ENCODE peak calls at places on chromosome 17, in eight cellular contexts. O, F, W, P, X, M, L and R are unnamed samples.

GRCh38 chr17:17364338-17364667 is 61.1 kb downstream of the NT5M start:
- DNase-seq in O (no peak), F (peak; percentile 37), W (no peak), P (no peak), X (no peak), M (no peak), L (no peak), R (no peak)

GRCh38 chr17:142102-142661 is 4.8 kb downstream of the SCGB1C2 start:
- DNase-seq in O (no peak), F (peak; percentile 51), W (peak; percentile 25), P (peak; percentile 8), X (peak; percentile 14), M (peak; percentile 80), L (peak; percentile 86), R (peak; percentile 11)

GRCh38 chr17:8109669-8110455 is 8.5 kb downstream of the ALOXE3 start:
- DNase-seq in O (no peak), F (no peak), W (peak; percentile 66), P (peak; percentile 48), X (peak; percentile 85), M (peak; percentile 66), L (peak; percentile 75), R (no peak)

GRCh38 chr17:34711646-34712045 is 132.3 kb downstream of the TMEM132E start:
- DNase-seq in O (no peak), F (no peak), W (no peak), P (no peak), X (no peak), M (no peak), L (no peak), R (no peak)

GRCh38 chr17:8016632-8017424 is 14.4 kb downstream of the GUCY2D start:
- DNase-seq in O (peak; percentile 35), F (no peak), W (peak; percentile 72), P (peak; percentile 76), X (peak; percentile 29), M (peak; percentile 66), L (peak; percentile 55), R (peak; percentile 12)

GRCh38 chr17:39191750-39192510 is 5.5 kb downstream of the CACNB1 start:
- DNase-seq in O (no peak), F (no peak), W (no peak), P (no peak), X (no peak), M (no peak), L (peak; percentile 46), R (no peak)

GRCh38 chr17:50279181-50279526 is 4.9 kb downstream of the TMEM92 start:
- DNase-seq in O (peak; percentile 76), F (peak; percentile 77), W (peak; percentile 20), P (no peak), X (no peak), M (no peak), L (no peak), R (no peak)

GRCh38 chr17:43338886-43339516 is 59.8 kb upstream of the ARL4D start:
- DNase-seq in O (peak; percentile 41), F (no peak), W (peak; percentile 88), P (peak; percentile 54), X (peak; percentile 73), M (peak; percentile 83), L (peak; percentile 89), R (peak; percentile 56)

GRCh38 chr17:77146882-77147281 is 6.1 kb downstream of the SEC14L1 start:
- DNase-seq in O (no peak), F (no peak), W (peak; percentile 58), P (no peak), X (peak; percentile 64), M (no peak), L (peak; percentile 69), R (no peak)
- TF ChIP-seq CTCF in O (no peak), F (no peak), W (peak; percentile 18), P (no peak), X (peak; percentile 40), M (no peak), L (no peak), R (peak; percentile 16)

GRCh38 chr17:62819511-62820221 is 11.6 kb upstream of the MARCHF10 start:
- DNase-seq in O (peak; percentile 95), F (peak; percentile 93), W (peak; percentile 51), P (peak; percentile 97), X (no peak), M (peak; percentile 96), L (peak; percentile 79), R (peak; percentile 99)
- H3K4me3 ChIP-seq in O (no peak overlapping the region), F (no peak overlapping the region), W (no peak overlapping the region), P (no peak overlapping the region), X (no peak overlapping the region), M (no peak overlapping the region), L (no peak overlapping the region), R (peak overlapping the region; percentile 15)

GRCh38 chr17:44847581-44847980 is at the start of gene HIGD1B:
- DNase-seq in O (no peak), F (no peak), W (no peak), P (no peak), X (no peak), M (no peak), L (no peak), R (no peak)
- H3K27ac ChIP-seq in O (no peak within 1 kb of the TSS), F (no peak within 1 kb of the TSS), W (no peak within 1 kb of the TSS), P (no peak within 1 kb of the TSS), X (no peak within 1 kb of the TSS), M (no peak within 1 kb of the TSS), L (no peak within 1 kb of the TSS), R (no peak within 1 kb of the TSS)

GRCh38 chr17:41325126-41325525 is 9.6 kb upstream of the KRTAP17-1 start:
- DNase-seq in O (no peak), F (no peak), W (no peak), P (no peak), X (no peak), M (no peak), L (no peak), R (no peak)

GRCh38 chr17:41326173-41327145 is 10.9 kb upstream of the KRTAP17-1 start:
- DNase-seq in O (no peak), F (no peak), W (no peak), P (no peak), X (no peak), M (no peak), L (no peak), R (no peak)

GRCh38 chr17:41322903-41323895 is 7.7 kb upstream of the KRTAP17-1 start:
- DNase-seq in O (no peak), F (no peak), W (no peak), P (no peak), X (no peak), M (no peak), L (no peak), R (no peak)

GRCh38 chr17:41325611-41326010 is 10.1 kb upstream of the KRTAP17-1 start:
- DNase-seq in O (no peak), F (no peak), W (no peak), P (no peak), X (no peak), M (no peak), L (no peak), R (no peak)

GRCh38 chr17:41324180-41325075 is 8.9 kb upstream of the KRTAP17-1 start:
- DNase-seq in O (peak; percentile 39), F (no peak), W (peak; percentile 9), P (no peak), X (no peak), M (peak; percentile 48), L (peak; percentile 30), R (no peak)
- TF ChIP-seq CTCF in O (peak; percentile 58), F (peak; percentile 45), W (no peak), P (no peak), X (peak; percentile 33), M (peak; percentile 53), L (no peak), R (peak; percentile 58)

DNA sequence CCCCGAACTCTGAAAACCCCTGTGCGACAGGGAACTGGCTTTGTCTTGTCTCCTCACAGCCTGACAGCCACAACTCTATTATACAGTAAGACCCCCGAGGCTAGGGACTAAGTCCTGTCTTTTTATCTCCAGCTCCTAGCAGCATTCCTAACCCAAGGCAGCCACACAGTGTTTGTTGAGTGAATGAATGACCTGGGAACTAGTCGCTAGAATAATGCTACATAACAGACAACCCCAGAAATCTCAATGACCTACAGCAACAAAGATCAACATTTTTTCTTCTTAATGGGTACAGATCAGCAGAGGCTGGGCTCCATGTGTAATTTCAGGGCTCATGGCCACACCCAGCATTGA is 71.4 kb upstream of the TNRC6C start:
- DNase-seq in O (no peak), F (no peak), W (no peak), P (no peak), X (no peak), M (no peak), L (no peak), R (no peak)
- H3K4me3 ChIP-seq in O (no peak overlapping the region), F (no peak overlapping the region), W (no peak overlapping the region), P (peak overlapping the region; percentile 37), X (peak overlapping the region; percentile 64), M (peak overlapping the region; percentile 49), L (no peak overlapping the region), R (no peak overlapping the region)

GRCh38 chr17:67672592-67672991 is 45.1 kb upstream of the NOL11 start:
- DNase-seq in O (peak; percentile 85), F (no peak), W (no peak), P (no peak), X (no peak), M (no peak), L (no peak), R (no peak)

GRCh38 chr17:67671492-67671891 is 46.2 kb upstream of the NOL11 start:
- DNase-seq in O (no peak), F (no peak), W (no peak), P (no peak), X (no peak), M (no peak), L (no peak), R (no peak)

GRCh38 chr17:67675481-67675880 is 42.3 kb upstream of the NOL11 start:
- DNase-seq in O (no peak), F (no peak), W (no peak), P (no peak), X (no peak), M (no peak), L (no peak), R (no peak)

GRCh38 chr17:67673006-67673405 is 44.7 kb upstream of the NOL11 start:
- DNase-seq in O (no peak), F (no peak), W (no peak), P (no peak), X (no peak), M (no peak), L (no peak), R (no peak)
- H3K27ac ChIP-seq in O (peak overlapping the region; percentile 11), F (no peak overlapping the region), W (no peak overlapping the region), P (no peak overlapping the region), X (no peak overlapping the region), M (no peak overlapping the region), L (no peak overlapping the region), R (no peak overlapping the region)